ENCODE peak calls at places on chromosomes 1 and 21, in eight cellular contexts. One of them, this sample, is unnamed. For H3K9me3, the result is how much of the 10 kb centered on the place peaks cover.

GRCh38 chr1:155759966-155760630 is 71.2 kb downstream of the DAP3 start:
- DNase-seq in adrenal gland: no peak
- DNase-seq in AG04450: no peak
- DNase-seq in Panc1: no peak
- DNase-seq in SJCRH30: no peak
- DNase-seq in transverse colon: no peak
- DNase-seq in cardiac muscle cell: no peak
- DNase-seq in stomach: no peak
- DNase-seq in this sample: no peak

GRCh38 chr1:177627148-177627910 is 342.5 kb downstream of the SEC16B start:
- DNase-seq in Panc1: no peak
- DNase-seq in SJCRH30: no peak
- DNase-seq in adrenal gland: no peak
- DNase-seq in cardiac muscle cell: no peak
- DNase-seq in transverse colon: no peak
- DNase-seq in stomach: no peak
- DNase-seq in AG04450: no peak
- DNase-seq in this sample: no peak

GRCh38 chr1:116677474-116678062 is 10.0 kb upstream of the IGSF3 start:
- DNase-seq in adrenal gland: no peak
- DNase-seq in stomach: no peak
- DNase-seq in transverse colon: no peak
- DNase-seq in Panc1: no peak
- DNase-seq in SJCRH30: no peak
- DNase-seq in AG04450: no peak
- DNase-seq in cardiac muscle cell: no peak
- DNase-seq in this sample: no peak

GRCh38 chr1:193754732-193755427 is 568.5 kb upstream of the B3GALT2 start:
- DNase-seq in stomach: no peak
- DNase-seq in transverse colon: no peak
- DNase-seq in Panc1: no peak
- DNase-seq in adrenal gland: no peak
- DNase-seq in AG04450: no peak
- DNase-seq in SJCRH30: no peak
- DNase-seq in cardiac muscle cell: no peak
- DNase-seq in this sample: peak

GRCh38 chr21:33642896-33643657 is 776 bp downstream of the ITSN1 start:
- DNase-seq in Panc1: no peak
- DNase-seq in transverse colon: peak
- DNase-seq in cardiac muscle cell: peak
- DNase-seq in SJCRH30: peak
- DNase-seq in AG04450: no peak
- DNase-seq in adrenal gland: peak
- DNase-seq in stomach: peak
- DNase-seq in this sample: no peak

GRCh38 chr1:243482237-243483022 is 226.6 kb downstream of the SDCCAG8 start:
- DNase-seq in adrenal gland: no peak
- DNase-seq in SJCRH30: peak
- DNase-seq in AG04450: no peak
- DNase-seq in Panc1: no peak
- DNase-seq in stomach: no peak
- DNase-seq in transverse colon: no peak
- DNase-seq in cardiac muscle cell: no peak
- DNase-seq in this sample: no peak

GRCh38 chr1:12037486-12038355 is 18.4 kb downstream of the MIIP start:
- DNase-seq in stomach: no peak
- DNase-seq in AG04450: no peak
- DNase-seq in adrenal gland: no peak
- DNase-seq in SJCRH30: no peak
- DNase-seq in cardiac muscle cell: no peak
- DNase-seq in transverse colon: no peak
- DNase-seq in Panc1: no peak
- DNase-seq in this sample: no peak

GRCh38 chr1:83929184-83929583 is 69.7 kb downstream of the TTLL7 start:
- DNase-seq in Panc1: peak
- DNase-seq in AG04450: peak
- DNase-seq in stomach: no peak
- DNase-seq in SJCRH30: no peak
- DNase-seq in adrenal gland: no peak
- DNase-seq in transverse colon: no peak
- DNase-seq in cardiac muscle cell: no peak
- DNase-seq in this sample: no peak

GRCh38 chr1:197782719-197783328 is 7.5 kb upstream of the DENND1B start:
- DNase-seq in Panc1: no peak
- DNase-seq in SJCRH30: no peak
- DNase-seq in stomach: no peak
- DNase-seq in AG04450: no peak
- DNase-seq in adrenal gland: no peak
- DNase-seq in transverse colon: peak
- DNase-seq in cardiac muscle cell: no peak
- DNase-seq in this sample: no peak

GRCh38 chr1:99456536-99456935 is 189.4 kb upstream of the PALMD start:
- DNase-seq in stomach: no peak
- DNase-seq in transverse colon: no peak
- DNase-seq in adrenal gland: no peak
- DNase-seq in Panc1: no peak
- DNase-seq in SJCRH30: no peak
- DNase-seq in AG04450: no peak
- DNase-seq in cardiac muscle cell: no peak
- DNase-seq in this sample: no peak

GRCh38 chr1:184866991-184867788 is 107.1 kb downstream of the NIBAN1 start:
- DNase-seq in Panc1: no peak
- DNase-seq in AG04450: peak
- DNase-seq in transverse colon: peak
- DNase-seq in stomach: no peak
- DNase-seq in adrenal gland: no peak
- DNase-seq in cardiac muscle cell: no peak
- DNase-seq in SJCRH30: no peak
- DNase-seq in this sample: no peak

GRCh38 chr1:42170779-42171621 is 6.5 kb upstream of the GUCA2A start:
- DNase-seq in stomach: no peak
- DNase-seq in AG04450: no peak
- DNase-seq in adrenal gland: peak
- DNase-seq in transverse colon: peak
- DNase-seq in cardiac muscle cell: no peak
- DNase-seq in SJCRH30: peak
- DNase-seq in Panc1: no peak
- DNase-seq in this sample: no peak

GRCh38 chr1:46133181-46133658 is 791 bp upstream of the PIK3R3 start:
- DNase-seq in transverse colon: no peak
- DNase-seq in Panc1: no peak
- DNase-seq in adrenal gland: no peak
- DNase-seq in AG04450: no peak
- DNase-seq in cardiac muscle cell: peak
- DNase-seq in SJCRH30: no peak
- DNase-seq in stomach: no peak
- DNase-seq in this sample: peak

GRCh38 chr1:93666613-93667384 is 14.8 kb downstream of the BCAR3 start:
- DNase-seq in cardiac muscle cell: peak
- DNase-seq in SJCRH30: peak
- DNase-seq in Panc1: no peak
- DNase-seq in AG04450: no peak
- DNase-seq in stomach: peak
- DNase-seq in adrenal gland: peak
- DNase-seq in transverse colon: no peak
- DNase-seq in this sample: no peak

GRCh38 chr1:106749491-106749890 is 307.0 kb upstream of the PRMT6 start:
- DNase-seq in cardiac muscle cell: no peak
- DNase-seq in transverse colon: no peak
- DNase-seq in SJCRH30: no peak
- DNase-seq in AG04450: no peak
- DNase-seq in adrenal gland: no peak
- DNase-seq in stomach: no peak
- DNase-seq in Panc1: no peak
- DNase-seq in this sample: no peak

GRCh38 chr1:106747791-106748190 is 308.7 kb upstream of the PRMT6 start:
- DNase-seq in cardiac muscle cell: no peak
- DNase-seq in transverse colon: no peak
- DNase-seq in stomach: no peak
- DNase-seq in adrenal gland: no peak
- DNase-seq in SJCRH30: no peak
- DNase-seq in Panc1: no peak
- DNase-seq in AG04450: no peak
- DNase-seq in this sample: no peak

GRCh38 chr1:106748581-106748980 is 307.9 kb upstream of the PRMT6 start:
- DNase-seq in SJCRH30: no peak
- DNase-seq in cardiac muscle cell: no peak
- DNase-seq in transverse colon: no peak
- DNase-seq in AG04450: no peak
- DNase-seq in adrenal gland: no peak
- DNase-seq in Panc1: no peak
- DNase-seq in stomach: no peak
- DNase-seq in this sample: no peak

GRCh38 chr1:106749906-106750305 is 306.6 kb upstream of the PRMT6 start:
- DNase-seq in Panc1: no peak
- DNase-seq in SJCRH30: no peak
- DNase-seq in adrenal gland: no peak
- DNase-seq in cardiac muscle cell: no peak
- DNase-seq in transverse colon: no peak
- DNase-seq in AG04450: no peak
- DNase-seq in stomach: no peak
- DNase-seq in this sample: no peak

GRCh38 chr1:106746448-106747085 is 309.9 kb upstream of the PRMT6 start:
- DNase-seq in stomach: no peak
- DNase-seq in cardiac muscle cell: no peak
- DNase-seq in transverse colon: no peak
- DNase-seq in adrenal gland: no peak
- DNase-seq in AG04450: no peak
- DNase-seq in SJCRH30: no peak
- DNase-seq in Panc1: no peak
- DNase-seq in this sample: no peak
- H3K9me3 ChIP-seq in stomach: under half
- H3K9me3 ChIP-seq in cardiac muscle cell: under half
- H3K9me3 ChIP-seq in transverse colon: under half
- H3K9me3 ChIP-seq in adrenal gland: under half
- H3K9me3 ChIP-seq in AG04450: under half
- H3K9me3 ChIP-seq in SJCRH30: under half
- H3K9me3 ChIP-seq in Panc1: under half
- H3K9me3 ChIP-seq in this sample: under half

GRCh38 chr1:147834189-147834588 is 68.4 kb upstream of the GJA8 start:
- DNase-seq in transverse colon: no peak
- DNase-seq in Panc1: no peak
- DNase-seq in adrenal gland: no peak
- DNase-seq in AG04450: no peak
- DNase-seq in cardiac muscle cell: no peak
- DNase-seq in SJCRH30: no peak
- DNase-seq in stomach: no peak
- DNase-seq in this sample: no peak
- H3K27ac ChIP-seq in transverse colon: no peak
- H3K27ac ChIP-seq in Panc1: no peak
- H3K27ac ChIP-seq in adrenal gland: no peak
- H3K27ac ChIP-seq in AG04450: no peak
- H3K27ac ChIP-seq in cardiac muscle cell: no peak
- H3K27ac ChIP-seq in SJCRH30: no peak
- H3K27ac ChIP-seq in stomach: no peak
- H3K27ac ChIP-seq in this sample: no peak

GRCh38 chr1:2929335-2929734 is 91.9 kb upstream of the ACTRT2 start:
- DNase-seq in AG04450: no peak
- DNase-seq in stomach: no peak
- DNase-seq in transverse colon: no peak
- DNase-seq in SJCRH30: no peak
- DNase-seq in cardiac muscle cell: no peak
- DNase-seq in adrenal gland: no peak
- DNase-seq in Panc1: no peak
- DNase-seq in this sample: no peak
- H3K9me3 ChIP-seq in AG04450: half or more
- H3K9me3 ChIP-seq in stomach: under half
- H3K9me3 ChIP-seq in transverse colon: under half
- H3K9me3 ChIP-seq in SJCRH30: under half
- H3K9me3 ChIP-seq in cardiac muscle cell: under half
- H3K9me3 ChIP-seq in adrenal gland: under half
- H3K9me3 ChIP-seq in Panc1: under half
- H3K9me3 ChIP-seq in this sample: under half

DNA sequence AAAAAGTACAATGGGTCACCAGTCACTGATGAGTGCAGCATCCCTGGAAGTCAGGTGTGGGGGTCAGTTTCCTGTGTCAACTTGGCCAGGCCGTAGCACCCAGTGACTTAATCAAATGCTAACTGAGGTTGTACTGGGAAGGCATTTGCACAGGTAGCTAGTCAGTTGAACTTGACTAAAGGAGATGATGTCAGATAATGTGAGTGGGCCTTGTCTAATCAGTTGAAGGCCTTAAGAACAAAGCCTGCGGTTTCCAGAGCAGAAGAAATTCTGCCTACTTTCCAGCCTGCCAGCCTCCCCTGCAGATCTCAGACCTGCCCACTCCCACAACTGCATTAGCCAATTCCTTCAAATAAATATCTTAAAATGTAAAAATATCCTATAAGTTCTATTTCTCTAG is 57.1 kb downstream of the ERG start:
- DNase-seq in transverse colon: no peak
- DNase-seq in SJCRH30: no peak
- DNase-seq in cardiac muscle cell: no peak
- DNase-seq in AG04450: no peak
- DNase-seq in stomach: no peak
- DNase-seq in Panc1: no peak
- DNase-seq in adrenal gland: no peak
- DNase-seq in this sample: no peak
- H3K27ac ChIP-seq in transverse colon: no peak
- H3K27ac ChIP-seq in SJCRH30: no peak
- H3K27ac ChIP-seq in cardiac muscle cell: no peak
- H3K27ac ChIP-seq in AG04450: peak
- H3K27ac ChIP-seq in stomach: no peak
- H3K27ac ChIP-seq in Panc1: no peak
- H3K27ac ChIP-seq in adrenal gland: no peak
- H3K27ac ChIP-seq in this sample: no peak